ENCODE peak calls at places on chromosome 2, in seven cellular contexts. One of them, this sample, is unnamed.

GRCh38 chr2:130391058-130391871 is 35.4 kb downstream of the PTPN18 start:
- DNase-seq in fibroblast of mammary gland: peak; percentile 57
- DNase-seq in DMS79: peak; percentile 46
- DNase-seq in amygdala: peak; percentile 73
- DNase-seq in PC-3: peak; percentile 74
- DNase-seq in GM12878: no peak
- DNase-seq in stimulated activated CD4-positive, alpha-beta T cell treated with anti-CD3 and anti-CD28 coated beads, Interleukin-1b, Interleukin-23, amount 100 ng/mL, for 24 hours: peak; percentile 59
- DNase-seq in this sample: peak; percentile 60

GRCh38 chr2:239646184-239646583 is 245.4 kb upstream of the HDAC4 start:
- DNase-seq in stimulated activated CD4-positive, alpha-beta T cell treated with anti-CD3 and anti-CD28 coated beads, Interleukin-1b, Interleukin-23, amount 100 ng/mL, for 24 hours: no peak
- DNase-seq in amygdala: no peak
- DNase-seq in PC-3: no peak
- DNase-seq in fibroblast of mammary gland: no peak
- DNase-seq in DMS79: no peak
- DNase-seq in GM12878: no peak
- DNase-seq in this sample: no peak

GRCh38 chr2:47174731-47175361 is 19.7 kb upstream of the STPG4 start:
- DNase-seq in DMS79: peak; percentile 80
- DNase-seq in PC-3: peak; percentile 85
- DNase-seq in fibroblast of mammary gland: peak; percentile 56
- DNase-seq in stimulated activated CD4-positive, alpha-beta T cell treated with anti-CD3 and anti-CD28 coated beads, Interleukin-1b, Interleukin-23, amount 100 ng/mL, for 24 hours: no peak
- DNase-seq in GM12878: no peak
- DNase-seq in amygdala: no peak
- DNase-seq in this sample: peak; percentile 68

GRCh38 chr2:52732849-52733395 is 1034.7 kb upstream of the CHAC2 start:
- DNase-seq in DMS79: no peak
- DNase-seq in PC-3: no peak
- DNase-seq in stimulated activated CD4-positive, alpha-beta T cell treated with anti-CD3 and anti-CD28 coated beads, Interleukin-1b, Interleukin-23, amount 100 ng/mL, for 24 hours: no peak
- DNase-seq in fibroblast of mammary gland: no peak
- DNase-seq in amygdala: no peak
- DNase-seq in GM12878: no peak
- DNase-seq in this sample: no peak

GRCh38 chr2:227717687-227718567 is at the start of gene SLC19A3:
- DNase-seq in GM12878: no peak
- DNase-seq in DMS79: peak; percentile 35
- DNase-seq in stimulated activated CD4-positive, alpha-beta T cell treated with anti-CD3 and anti-CD28 coated beads, Interleukin-1b, Interleukin-23, amount 100 ng/mL, for 24 hours: no peak
- DNase-seq in fibroblast of mammary gland: peak; percentile 91
- DNase-seq in amygdala: peak; percentile 66
- DNase-seq in PC-3: no peak
- DNase-seq in this sample: peak; percentile 75

GRCh38 chr2:226623587-226624368 is 175.8 kb downstream of the IRS1 start:
- DNase-seq in amygdala: no peak
- DNase-seq in PC-3: no peak
- DNase-seq in GM12878: no peak
- DNase-seq in DMS79: no peak
- DNase-seq in fibroblast of mammary gland: no peak
- DNase-seq in stimulated activated CD4-positive, alpha-beta T cell treated with anti-CD3 and anti-CD28 coated beads, Interleukin-1b, Interleukin-23, amount 100 ng/mL, for 24 hours: no peak
- DNase-seq in this sample: peak; percentile 48

GRCh38 chr2:160207804-160208661 is 8.0 kb upstream of the ITGB6 start:
- DNase-seq in DMS79: no peak
- DNase-seq in amygdala: no peak
- DNase-seq in GM12878: peak; percentile 26
- DNase-seq in stimulated activated CD4-positive, alpha-beta T cell treated with anti-CD3 and anti-CD28 coated beads, Interleukin-1b, Interleukin-23, amount 100 ng/mL, for 24 hours: no peak
- DNase-seq in fibroblast of mammary gland: peak; percentile 90
- DNase-seq in PC-3: peak; percentile 98
- DNase-seq in this sample: peak; percentile 91

GRCh38 chr2:241636182-241636982 is 576 bp downstream of the THAP4 start:
- DNase-seq in amygdala: no peak
- DNase-seq in DMS79: no peak
- DNase-seq in PC-3: peak; percentile 41
- DNase-seq in GM12878: no peak
- DNase-seq in fibroblast of mammary gland: no peak
- DNase-seq in stimulated activated CD4-positive, alpha-beta T cell treated with anti-CD3 and anti-CD28 coated beads, Interleukin-1b, Interleukin-23, amount 100 ng/mL, for 24 hours: no peak
- DNase-seq in this sample: no peak

GRCh38 chr2:189022492-189022891 is 48.3 kb downstream of the COL3A1 start:
- DNase-seq in GM12878: no peak
- DNase-seq in stimulated activated CD4-positive, alpha-beta T cell treated with anti-CD3 and anti-CD28 coated beads, Interleukin-1b, Interleukin-23, amount 100 ng/mL, for 24 hours: no peak
- DNase-seq in PC-3: no peak
- DNase-seq in amygdala: no peak
- DNase-seq in fibroblast of mammary gland: peak; percentile 96
- DNase-seq in DMS79: no peak
- DNase-seq in this sample: no peak

GRCh38 chr2:59301466-59302402 is 1060.6 kb upstream of the FANCL start:
- DNase-seq in fibroblast of mammary gland: peak; percentile 75
- DNase-seq in PC-3: peak; percentile 79
- DNase-seq in amygdala: peak; percentile 19
- DNase-seq in stimulated activated CD4-positive, alpha-beta T cell treated with anti-CD3 and anti-CD28 coated beads, Interleukin-1b, Interleukin-23, amount 100 ng/mL, for 24 hours: no peak
- DNase-seq in DMS79: no peak
- DNase-seq in GM12878: no peak
- DNase-seq in this sample: peak; percentile 59

GRCh38 chr2:27118525-27119329 is at the start of gene CGREF1:
- DNase-seq in amygdala: no peak
- DNase-seq in stimulated activated CD4-positive, alpha-beta T cell treated with anti-CD3 and anti-CD28 coated beads, Interleukin-1b, Interleukin-23, amount 100 ng/mL, for 24 hours: no peak
- DNase-seq in fibroblast of mammary gland: no peak
- DNase-seq in PC-3: peak; percentile 20
- DNase-seq in DMS79: no peak
- DNase-seq in GM12878: no peak
- DNase-seq in this sample: no peak

GRCh38 chr2:218517434-218518206 is 50.5 kb downstream of the USP37 start:
- DNase-seq in stimulated activated CD4-positive, alpha-beta T cell treated with anti-CD3 and anti-CD28 coated beads, Interleukin-1b, Interleukin-23, amount 100 ng/mL, for 24 hours: no peak
- DNase-seq in fibroblast of mammary gland: peak; percentile 59
- DNase-seq in DMS79: no peak
- DNase-seq in PC-3: no peak
- DNase-seq in GM12878: peak; percentile 37
- DNase-seq in amygdala: no peak
- DNase-seq in this sample: no peak

GRCh38 chr2:37920570-37920969 is 4.5 kb upstream of the RMDN2 start:
- DNase-seq in stimulated activated CD4-positive, alpha-beta T cell treated with anti-CD3 and anti-CD28 coated beads, Interleukin-1b, Interleukin-23, amount 100 ng/mL, for 24 hours: no peak
- DNase-seq in DMS79: no peak
- DNase-seq in amygdala: no peak
- DNase-seq in fibroblast of mammary gland: no peak
- DNase-seq in PC-3: peak; percentile 54
- DNase-seq in GM12878: no peak
- DNase-seq in this sample: peak; percentile 88

GRCh38 chr2:41709702-41710599 is 337.9 kb upstream of the PKDCC start:
- DNase-seq in PC-3: peak; percentile 66
- DNase-seq in stimulated activated CD4-positive, alpha-beta T cell treated with anti-CD3 and anti-CD28 coated beads, Interleukin-1b, Interleukin-23, amount 100 ng/mL, for 24 hours: no peak
- DNase-seq in DMS79: no peak
- DNase-seq in fibroblast of mammary gland: no peak
- DNase-seq in amygdala: no peak
- DNase-seq in GM12878: no peak
- DNase-seq in this sample: no peak

GRCh38 chr2:40642261-40642660 is 190.4 kb upstream of the SLC8A1 start:
- DNase-seq in PC-3: no peak
- DNase-seq in stimulated activated CD4-positive, alpha-beta T cell treated with anti-CD3 and anti-CD28 coated beads, Interleukin-1b, Interleukin-23, amount 100 ng/mL, for 24 hours: no peak
- DNase-seq in amygdala: no peak
- DNase-seq in fibroblast of mammary gland: peak; percentile 24
- DNase-seq in DMS79: no peak
- DNase-seq in GM12878: no peak
- DNase-seq in this sample: no peak

GRCh38 chr2:195094330-195094729 is 562.7 kb upstream of the SLC39A10 start:
- DNase-seq in stimulated activated CD4-positive, alpha-beta T cell treated with anti-CD3 and anti-CD28 coated beads, Interleukin-1b, Interleukin-23, amount 100 ng/mL, for 24 hours: no peak
- DNase-seq in DMS79: no peak
- DNase-seq in GM12878: peak; percentile 7
- DNase-seq in PC-3: peak; percentile 34
- DNase-seq in amygdala: no peak
- DNase-seq in fibroblast of mammary gland: no peak
- DNase-seq in this sample: peak; percentile 39

GRCh38 chr2:3224681-3225080 is 152.9 kb downstream of the EIPR1 start:
- DNase-seq in DMS79: no peak
- DNase-seq in PC-3: no peak
- DNase-seq in GM12878: no peak
- DNase-seq in stimulated activated CD4-positive, alpha-beta T cell treated with anti-CD3 and anti-CD28 coated beads, Interleukin-1b, Interleukin-23, amount 100 ng/mL, for 24 hours: no peak
- DNase-seq in fibroblast of mammary gland: no peak
- DNase-seq in amygdala: no peak
- DNase-seq in this sample: no peak

GRCh38 chr2:88903744-88904353 is 212.4 kb downstream of the RPIA start:
- DNase-seq in PC-3: peak; percentile 60
- DNase-seq in GM12878: no peak
- DNase-seq in stimulated activated CD4-positive, alpha-beta T cell treated with anti-CD3 and anti-CD28 coated beads, Interleukin-1b, Interleukin-23, amount 100 ng/mL, for 24 hours: no peak
- DNase-seq in amygdala: no peak
- DNase-seq in fibroblast of mammary gland: peak; percentile 34
- DNase-seq in DMS79: no peak
- DNase-seq in this sample: no peak

GRCh38 chr2:19299032-19299431 is 59.4 kb downstream of the OSR1 start:
- DNase-seq in DMS79: no peak
- DNase-seq in PC-3: no peak
- DNase-seq in fibroblast of mammary gland: no peak
- DNase-seq in stimulated activated CD4-positive, alpha-beta T cell treated with anti-CD3 and anti-CD28 coated beads, Interleukin-1b, Interleukin-23, amount 100 ng/mL, for 24 hours: no peak
- DNase-seq in GM12878: no peak
- DNase-seq in amygdala: no peak
- DNase-seq in this sample: peak; percentile 12

GRCh38 chr2:6812857-6813530 is 52.7 kb downstream of the CMPK2 start:
- DNase-seq in PC-3: no peak
- DNase-seq in fibroblast of mammary gland: no peak
- DNase-seq in DMS79: no peak
- DNase-seq in amygdala: no peak
- DNase-seq in GM12878: no peak
- DNase-seq in stimulated activated CD4-positive, alpha-beta T cell treated with anti-CD3 and anti-CD28 coated beads, Interleukin-1b, Interleukin-23, amount 100 ng/mL, for 24 hours: no peak
- DNase-seq in this sample: no peak

GRCh38 chr2:149652925-149653324 is 65.3 kb upstream of the MMADHC start:
- DNase-seq in stimulated activated CD4-positive, alpha-beta T cell treated with anti-CD3 and anti-CD28 coated beads, Interleukin-1b, Interleukin-23, amount 100 ng/mL, for 24 hours: no peak
- DNase-seq in fibroblast of mammary gland: no peak
- DNase-seq in PC-3: no peak
- DNase-seq in DMS79: no peak
- DNase-seq in amygdala: no peak
- DNase-seq in GM12878: no peak
- DNase-seq in this sample: no peak

GRCh38 chr2:196220671-196221070 is 49.3 kb upstream of the STK17B start:
- DNase-seq in stimulated activated CD4-positive, alpha-beta T cell treated with anti-CD3 and anti-CD28 coated beads, Interleukin-1b, Interleukin-23, amount 100 ng/mL, for 24 hours: no peak
- DNase-seq in DMS79: no peak
- DNase-seq in GM12878: no peak
- DNase-seq in amygdala: no peak
- DNase-seq in PC-3: no peak
- DNase-seq in fibroblast of mammary gland: no peak
- DNase-seq in this sample: no peak

GRCh38 chr2:179020156-179020750 is 29.7 kb downstream of the CCDC141 start:
- DNase-seq in GM12878: no peak
- DNase-seq in DMS79: no peak
- DNase-seq in stimulated activated CD4-positive, alpha-beta T cell treated with anti-CD3 and anti-CD28 coated beads, Interleukin-1b, Interleukin-23, amount 100 ng/mL, for 24 hours: peak; percentile 7
- DNase-seq in fibroblast of mammary gland: peak; percentile 36
- DNase-seq in amygdala: no peak
- DNase-seq in PC-3: peak; percentile 81
- DNase-seq in this sample: no peak

GRCh38 chr2:191304939-191305875 is 60.0 kb downstream of the MYO1B start:
- DNase-seq in amygdala: no peak
- DNase-seq in GM12878: no peak
- DNase-seq in stimulated activated CD4-positive, alpha-beta T cell treated with anti-CD3 and anti-CD28 coated beads, Interleukin-1b, Interleukin-23, amount 100 ng/mL, for 24 hours: no peak
- DNase-seq in DMS79: no peak
- DNase-seq in PC-3: no peak
- DNase-seq in fibroblast of mammary gland: peak; percentile 94
- DNase-seq in this sample: peak; percentile 89

GRCh38 chr2:223580951-223581350 is 21.2 kb downstream of the SCG2 start:
- DNase-seq in amygdala: no peak
- DNase-seq in PC-3: no peak
- DNase-seq in fibroblast of mammary gland: peak; percentile 78
- DNase-seq in stimulated activated CD4-positive, alpha-beta T cell treated with anti-CD3 and anti-CD28 coated beads, Interleukin-1b, Interleukin-23, amount 100 ng/mL, for 24 hours: no peak
- DNase-seq in GM12878: no peak
- DNase-seq in DMS79: no peak
- DNase-seq in this sample: peak; percentile 77

GRCh38 chr2:80830891-80831290 is 526.3 kb upstream of the LRRTM1 start:
- DNase-seq in DMS79: no peak
- DNase-seq in stimulated activated CD4-positive, alpha-beta T cell treated with anti-CD3 and anti-CD28 coated beads, Interleukin-1b, Interleukin-23, amount 100 ng/mL, for 24 hours: no peak
- DNase-seq in amygdala: no peak
- DNase-seq in fibroblast of mammary gland: no peak
- DNase-seq in PC-3: no peak
- DNase-seq in GM12878: peak; percentile 34
- DNase-seq in this sample: no peak

GRCh38 chr2:114949228-114949804 is 506.9 kb downstream of the DPP10 start:
- DNase-seq in DMS79: no peak
- DNase-seq in fibroblast of mammary gland: no peak
- DNase-seq in stimulated activated CD4-positive, alpha-beta T cell treated with anti-CD3 and anti-CD28 coated beads, Interleukin-1b, Interleukin-23, amount 100 ng/mL, for 24 hours: no peak
- DNase-seq in amygdala: no peak
- DNase-seq in GM12878: no peak
- DNase-seq in PC-3: no peak
- DNase-seq in this sample: no peak